ENCODE peak calls at places on chromosomes 13 and 19, in seven cellular contexts. One of them, this sample, is unnamed.

GRCh38 chr13:49265822-49266221 is 18.1 kb downstream of the CDADC1 start:
- DNase-seq in T-helper 17 cell: no peak
- DNase-seq in RKO: no peak
- DNase-seq in esophagus squamous epithelium: no peak
- DNase-seq in naive thymus-derived CD4-positive, alpha-beta T cell: no peak
- DNase-seq in neural crest cell: no peak
- DNase-seq in NCI-H146: no peak
- DNase-seq in this sample: no peak

GRCh38 chr19:39971380-39971841 is 446 bp downstream of the PSMC4 start:
- DNase-seq in NCI-H146: no peak
- DNase-seq in esophagus squamous epithelium: no peak
- DNase-seq in T-helper 17 cell: no peak
- DNase-seq in neural crest cell: no peak
- DNase-seq in naive thymus-derived CD4-positive, alpha-beta T cell: no peak
- DNase-seq in RKO: peak; percentile 20
- DNase-seq in this sample: no peak

GRCh38 chr19:46812898-46813569 is 24.6 kb upstream of the SLC1A5 start:
- DNase-seq in RKO: no peak
- DNase-seq in neural crest cell: no peak
- DNase-seq in esophagus squamous epithelium: no peak
- DNase-seq in T-helper 17 cell: no peak
- DNase-seq in NCI-H146: no peak
- DNase-seq in naive thymus-derived CD4-positive, alpha-beta T cell: no peak
- DNase-seq in this sample: no peak

GRCh38 chr13:110391273-110391672 is 84.2 kb downstream of the COL4A2 start:
- DNase-seq in T-helper 17 cell: no peak
- DNase-seq in RKO: no peak
- DNase-seq in esophagus squamous epithelium: no peak
- DNase-seq in naive thymus-derived CD4-positive, alpha-beta T cell: no peak
- DNase-seq in NCI-H146: no peak
- DNase-seq in neural crest cell: no peak
- DNase-seq in this sample: no peak

GRCh38 chr13:29577135-29578051 is 18.1 kb downstream of the SLC7A1 start:
- DNase-seq in RKO: no peak
- DNase-seq in NCI-H146: no peak
- DNase-seq in T-helper 17 cell: no peak
- DNase-seq in naive thymus-derived CD4-positive, alpha-beta T cell: no peak
- DNase-seq in neural crest cell: no peak
- DNase-seq in esophagus squamous epithelium: no peak
- DNase-seq in this sample: no peak

GRCh38 chr19:46840157-46840942 is 10.3 kb downstream of the AP2S1 start:
- DNase-seq in naive thymus-derived CD4-positive, alpha-beta T cell: no peak
- DNase-seq in RKO: peak; percentile 74
- DNase-seq in T-helper 17 cell: no peak
- DNase-seq in NCI-H146: peak; percentile 76
- DNase-seq in esophagus squamous epithelium: no peak
- DNase-seq in neural crest cell: peak; percentile 46
- DNase-seq in this sample: peak; percentile 43

GRCh38 chr13:90838561-90838960 is 508.9 kb upstream of the MIR17HG start:
- DNase-seq in naive thymus-derived CD4-positive, alpha-beta T cell: no peak
- DNase-seq in NCI-H146: no peak
- DNase-seq in esophagus squamous epithelium: no peak
- DNase-seq in T-helper 17 cell: no peak
- DNase-seq in RKO: no peak
- DNase-seq in neural crest cell: no peak
- DNase-seq in this sample: no peak

GRCh38 chr19:662207-662961 is 630 bp downstream of the RNF126 start:
- DNase-seq in RKO: peak; percentile 61
- DNase-seq in NCI-H146: peak; percentile 32
- DNase-seq in neural crest cell: no peak
- DNase-seq in esophagus squamous epithelium: no peak
- DNase-seq in T-helper 17 cell: peak; percentile 36
- DNase-seq in naive thymus-derived CD4-positive, alpha-beta T cell: peak; percentile 65
- DNase-seq in this sample: peak; percentile 47

GRCh38 chr19:50851620-50852019 is 3.1 kb upstream of the KLK3 start:
- DNase-seq in NCI-H146: no peak
- DNase-seq in T-helper 17 cell: no peak
- DNase-seq in esophagus squamous epithelium: no peak
- DNase-seq in naive thymus-derived CD4-positive, alpha-beta T cell: no peak
- DNase-seq in RKO: no peak
- DNase-seq in neural crest cell: no peak
- DNase-seq in this sample: no peak